ENCODE peak calls at places on chromosomes 1 and 21, in seven cellular contexts. W is NCI-H2227 treated with DMSO at 0.1 percent for 48 hours; G is activated CD4-positive, CD25-positive, alpha-beta regulatory T cell; T is occipital lobe; R is A549; E is lung; V is activated gamma-delta T cell treated with Interleukin-2 at 50 U/mL for 16 hours. O is an unnamed sample.

GRCh38 chr1:24987875-24988559 is 57.9 kb upstream of the RUNX3 start:
- DNase-seq in E (no peak), G (no peak), V (no peak), R (no peak), W (no peak), T (no peak), O (no peak)

GRCh38 chr21:37225440-37225839 is 41.7 kb downstream of the VPS26C start:
- DNase-seq in V (peak), G (no peak), W (no peak), T (no peak), R (no peak), E (no peak), O (no peak)

GRCh38 chr1:200535605-200536004 is 84.9 kb downstream of the KIF14 start:
- DNase-seq in V (no peak), T (no peak), G (no peak), E (no peak), W (no peak), R (peak), O (peak)

GRCh38 chr1:9651565-9652378 is at the start of gene PIK3CD:
- DNase-seq in W (peak), V (peak), T (no peak), E (no peak), R (peak), G (peak), O (no peak)

GRCh38 chr1:58791106-58791505 is 7.3 kb upstream of the JUN start:
- DNase-seq in R (no peak), W (no peak), E (no peak), V (no peak), T (no peak), G (no peak), O (no peak)

GRCh38 chr1:27656157-27656893 is 15.7 kb downstream of the IFI6 start:
- DNase-seq in E (peak), T (no peak), G (no peak), R (no peak), V (no peak), W (no peak), O (no peak)

GRCh38 chr1:226651732-226652105 is 87.4 kb downstream of the ITPKB start:
- DNase-seq in R (no peak), T (no peak), W (no peak), E (no peak), V (no peak), G (no peak), O (no peak)

GRCh38 chr1:76697361-76697760 is 169.9 kb upstream of the ST6GALNAC5 start:
- DNase-seq in G (no peak), R (no peak), W (no peak), V (no peak), T (no peak), E (no peak), O (no peak)

GRCh38 chr1:3393024-3393986 is 61.2 kb upstream of the ARHGEF16 start:
- DNase-seq in E (no peak), T (no peak), W (no peak), V (no peak), R (no peak), G (no peak), O (no peak)

GRCh38 chr1:7469255-7469938 is 301.7 kb upstream of the VAMP3 start:
- DNase-seq in G (no peak), W (no peak), R (peak), T (no peak), V (no peak), E (no peak), O (no peak)

GRCh38 chr1:7783178-7783711 is 846 bp upstream of the PER3 start:
- DNase-seq in G (peak), T (peak), E (peak), R (peak), W (peak), V (no peak), O (peak)

GRCh38 chr1:161915051-161915503 is 108.6 kb downstream of the OLFML2B start:
- DNase-seq in G (no peak), T (no peak), R (no peak), E (no peak), V (no peak), W (no peak), O (no peak)

GRCh38 chr1:187842406-187843165 is 1013.8 kb downstream of the PLA2G4A start:
- DNase-seq in W (no peak), R (peak), V (no peak), T (no peak), E (no peak), G (no peak), O (peak)

GRCh38 chr21:15701845-15702244 is 27.9 kb upstream of the USP25 start:
- DNase-seq in V (no peak), T (no peak), W (no peak), R (no peak), G (no peak), E (no peak), O (no peak)

O was measured in Calu3.